ENCODE peak calls at places on chromosomes 16 and 17, in eight cellular contexts. One of them, this sample, is unnamed. For H3K27me3, the result is how much of the 10 kb centered on the place peaks cover.

GRCh38 chr16:27374794-27375499 is 27.0 kb upstream of the IL21R start:
- DNase-seq in lower lobe of right lung: peak
- DNase-seq in RWPE2: no peak
- DNase-seq in AG04450: peak
- DNase-seq in DND-41: peak
- DNase-seq in thoracic aorta: peak
- DNase-seq in GM23338: peak
- DNase-seq in tibial nerve: peak
- DNase-seq in this sample: peak

GRCh38 chr17:81869221-81870154 is 1.6 kb downstream of the ARHGDIA start:
- DNase-seq in GM23338: peak
- DNase-seq in thoracic aorta: no peak
- DNase-seq in tibial nerve: no peak
- DNase-seq in AG04450: no peak
- DNase-seq in DND-41: no peak
- DNase-seq in lower lobe of right lung: no peak
- DNase-seq in RWPE2: peak
- DNase-seq in this sample: no peak

GRCh38 chr17:31446195-31446967 is 54.9 kb downstream of the RAB11FIP4 start:
- DNase-seq in DND-41: no peak
- DNase-seq in thoracic aorta: no peak
- DNase-seq in GM23338: no peak
- DNase-seq in AG04450: no peak
- DNase-seq in tibial nerve: no peak
- DNase-seq in lower lobe of right lung: no peak
- DNase-seq in RWPE2: no peak
- DNase-seq in this sample: no peak

GRCh38 chr16:9695152-9695551 is 487.1 kb downstream of the GRIN2A start:
- DNase-seq in AG04450: no peak
- DNase-seq in thoracic aorta: no peak
- DNase-seq in lower lobe of right lung: no peak
- DNase-seq in DND-41: no peak
- DNase-seq in tibial nerve: no peak
- DNase-seq in RWPE2: no peak
- DNase-seq in GM23338: peak
- DNase-seq in this sample: no peak

GRCh38 chr17:59010026-59010425 is 96.7 kb downstream of the TRIM37 start:
- DNase-seq in DND-41: no peak
- DNase-seq in tibial nerve: no peak
- DNase-seq in lower lobe of right lung: no peak
- DNase-seq in AG04450: no peak
- DNase-seq in RWPE2: no peak
- DNase-seq in thoracic aorta: no peak
- DNase-seq in GM23338: no peak
- DNase-seq in this sample: no peak

GRCh38 chr16:86608301-86608747 is 30.0 kb downstream of the FOXL1 start:
- DNase-seq in DND-41: no peak
- DNase-seq in lower lobe of right lung: no peak
- DNase-seq in tibial nerve: no peak
- DNase-seq in thoracic aorta: no peak
- DNase-seq in RWPE2: no peak
- DNase-seq in GM23338: no peak
- DNase-seq in AG04450: no peak
- DNase-seq in this sample: no peak

GRCh38 chr16:46862555-46863447 is 21.4 kb upstream of the GPT2 start:
- DNase-seq in DND-41: no peak
- DNase-seq in AG04450: no peak
- DNase-seq in thoracic aorta: no peak
- DNase-seq in tibial nerve: no peak
- DNase-seq in GM23338: no peak
- DNase-seq in lower lobe of right lung: no peak
- DNase-seq in RWPE2: no peak
- DNase-seq in this sample: no peak

GRCh38 chr16:2587891-2588565 is 50.2 kb downstream of the PDPK1 start:
- DNase-seq in DND-41: no peak
- DNase-seq in thoracic aorta: no peak
- DNase-seq in RWPE2: peak
- DNase-seq in tibial nerve: no peak
- DNase-seq in GM23338: no peak
- DNase-seq in lower lobe of right lung: peak
- DNase-seq in AG04450: no peak
- DNase-seq in this sample: no peak

GRCh38 chr17:58301504-58302150 is 20.9 kb upstream of the MPO start:
- DNase-seq in GM23338: no peak
- DNase-seq in tibial nerve: no peak
- DNase-seq in thoracic aorta: no peak
- DNase-seq in RWPE2: peak
- DNase-seq in lower lobe of right lung: no peak
- DNase-seq in DND-41: peak
- DNase-seq in AG04450: no peak
- DNase-seq in this sample: no peak

GRCh38 chr17:8318010-8318409 is 8.0 kb downstream of the ARHGEF15 start:
- DNase-seq in GM23338: no peak
- DNase-seq in lower lobe of right lung: no peak
- DNase-seq in AG04450: no peak
- DNase-seq in tibial nerve: no peak
- DNase-seq in RWPE2: no peak
- DNase-seq in thoracic aorta: no peak
- DNase-seq in DND-41: no peak
- DNase-seq in this sample: no peak

GRCh38 chr17:8320990-8321389 is 10.9 kb downstream of the ARHGEF15 start:
- DNase-seq in AG04450: no peak
- DNase-seq in DND-41: no peak
- DNase-seq in lower lobe of right lung: no peak
- DNase-seq in tibial nerve: no peak
- DNase-seq in RWPE2: no peak
- DNase-seq in thoracic aorta: no peak
- DNase-seq in GM23338: peak
- DNase-seq in this sample: no peak

GRCh38 chr17:8315740-8316217 is 5.7 kb downstream of the ARHGEF15 start:
- DNase-seq in tibial nerve: no peak
- DNase-seq in GM23338: peak
- DNase-seq in RWPE2: no peak
- DNase-seq in thoracic aorta: no peak
- DNase-seq in AG04450: no peak
- DNase-seq in DND-41: no peak
- DNase-seq in lower lobe of right lung: no peak
- DNase-seq in this sample: no peak

GRCh38 chr17:8320262-8320661 is 10.2 kb downstream of the ARHGEF15 start:
- DNase-seq in DND-41: no peak
- DNase-seq in lower lobe of right lung: no peak
- DNase-seq in GM23338: no peak
- DNase-seq in tibial nerve: no peak
- DNase-seq in thoracic aorta: no peak
- DNase-seq in RWPE2: no peak
- DNase-seq in AG04450: no peak
- DNase-seq in this sample: no peak

DNA sequence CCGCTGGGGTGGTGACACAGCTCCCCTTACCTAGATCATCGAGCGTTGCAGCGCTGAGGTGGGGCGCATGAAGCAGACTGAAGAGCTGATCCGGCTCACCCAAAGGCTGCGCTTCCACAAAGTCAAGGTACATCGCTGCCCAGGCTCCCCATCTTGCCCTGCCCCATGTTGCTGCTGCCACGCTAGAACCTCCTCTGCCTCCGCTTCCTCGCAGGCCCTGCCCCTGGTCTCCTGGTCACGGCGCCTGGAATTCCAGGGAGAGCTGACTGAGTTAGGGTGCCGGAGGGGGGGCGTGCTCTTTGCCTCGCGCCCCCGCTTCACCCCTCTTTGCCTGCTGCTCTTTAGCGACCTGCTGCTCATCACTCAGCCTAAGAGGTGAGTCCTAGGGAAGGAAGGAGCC is 8.5 kb downstream of the ARHGEF15 start:
- DNase-seq in GM23338: peak
- DNase-seq in DND-41: no peak
- DNase-seq in lower lobe of right lung: no peak
- DNase-seq in tibial nerve: no peak
- DNase-seq in RWPE2: no peak
- DNase-seq in thoracic aorta: no peak
- DNase-seq in AG04450: no peak
- DNase-seq in this sample: no peak
- H3K27me3 ChIP-seq in GM23338: under half
- H3K27me3 ChIP-seq in DND-41: under half
- H3K27me3 ChIP-seq in lower lobe of right lung: under half
- H3K27me3 ChIP-seq in tibial nerve: under half
- H3K27me3 ChIP-seq in RWPE2: under half
- H3K27me3 ChIP-seq in thoracic aorta: under half
- H3K27me3 ChIP-seq in AG04450: half or more
- H3K27me3 ChIP-seq in this sample: under half

GRCh38 chr17:62987136-62987535 is 21.1 kb downstream of the TANC2 start:
- DNase-seq in tibial nerve: no peak
- DNase-seq in AG04450: no peak
- DNase-seq in GM23338: peak
- DNase-seq in RWPE2: no peak
- DNase-seq in lower lobe of right lung: no peak
- DNase-seq in DND-41: no peak
- DNase-seq in thoracic aorta: no peak
- DNase-seq in this sample: no peak
- TF ChIP-seq CTCF in tibial nerve: no peak
- TF ChIP-seq CTCF in AG04450: peak
- TF ChIP-seq CTCF in GM23338: peak
- TF ChIP-seq CTCF in RWPE2: peak
- TF ChIP-seq CTCF in lower lobe of right lung: no peak
- TF ChIP-seq CTCF in DND-41: peak
- TF ChIP-seq CTCF in thoracic aorta: no peak
- TF ChIP-seq CTCF in this sample: peak

GRCh38 chr16:11298143-11298900 is 17.2 kb upstream of the PRM1 start:
- DNase-seq in DND-41: peak
- DNase-seq in lower lobe of right lung: no peak
- DNase-seq in thoracic aorta: no peak
- DNase-seq in GM23338: no peak
- DNase-seq in AG04450: no peak
- DNase-seq in RWPE2: no peak
- DNase-seq in tibial nerve: no peak
- DNase-seq in this sample: no peak

GRCh38 chr16:11295672-11296071 is 14.5 kb upstream of the PRM1 start:
- DNase-seq in AG04450: no peak
- DNase-seq in GM23338: no peak
- DNase-seq in DND-41: no peak
- DNase-seq in lower lobe of right lung: no peak
- DNase-seq in thoracic aorta: no peak
- DNase-seq in RWPE2: no peak
- DNase-seq in tibial nerve: no peak
- DNase-seq in this sample: no peak

GRCh38 chr16:11296351-11296705 is 15.2 kb upstream of the PRM1 start:
- DNase-seq in thoracic aorta: no peak
- DNase-seq in tibial nerve: no peak
- DNase-seq in lower lobe of right lung: no peak
- DNase-seq in AG04450: no peak
- DNase-seq in GM23338: no peak
- DNase-seq in DND-41: no peak
- DNase-seq in RWPE2: no peak
- DNase-seq in this sample: no peak

GRCh38 chr16:11297492-11298142 is 16.5 kb upstream of the PRM1 start:
- DNase-seq in DND-41: peak
- DNase-seq in GM23338: peak
- DNase-seq in RWPE2: no peak
- DNase-seq in thoracic aorta: peak
- DNase-seq in AG04450: peak
- DNase-seq in lower lobe of right lung: peak
- DNase-seq in tibial nerve: peak
- DNase-seq in this sample: no peak

GRCh38 chr16:11296706-11297491 is 15.8 kb upstream of the PRM1 start:
- DNase-seq in AG04450: no peak
- DNase-seq in RWPE2: no peak
- DNase-seq in GM23338: no peak
- DNase-seq in lower lobe of right lung: no peak
- DNase-seq in thoracic aorta: no peak
- DNase-seq in DND-41: peak
- DNase-seq in tibial nerve: no peak
- DNase-seq in this sample: no peak
- H3K4me3 ChIP-seq in AG04450: no peak
- H3K4me3 ChIP-seq in RWPE2: no peak
- H3K4me3 ChIP-seq in GM23338: no peak
- H3K4me3 ChIP-seq in lower lobe of right lung: peak
- H3K4me3 ChIP-seq in thoracic aorta: peak
- H3K4me3 ChIP-seq in DND-41: peak
- H3K4me3 ChIP-seq in tibial nerve: peak
- H3K4me3 ChIP-seq in this sample: no peak

GRCh38 chr16:17076818-17077498 is 393.8 kb downstream of the XYLT1 start:
- DNase-seq in AG04450: no peak
- DNase-seq in thoracic aorta: no peak
- DNase-seq in tibial nerve: no peak
- DNase-seq in DND-41: no peak
- DNase-seq in GM23338: no peak
- DNase-seq in RWPE2: no peak
- DNase-seq in lower lobe of right lung: no peak
- DNase-seq in this sample: no peak
- H3K27me3 ChIP-seq in AG04450: under half
- H3K27me3 ChIP-seq in thoracic aorta: under half
- H3K27me3 ChIP-seq in tibial nerve: under half
- H3K27me3 ChIP-seq in DND-41: under half
- H3K27me3 ChIP-seq in GM23338: under half
- H3K27me3 ChIP-seq in RWPE2: under half
- H3K27me3 ChIP-seq in lower lobe of right lung: under half
- H3K27me3 ChIP-seq in this sample: under half

GRCh38 chr17:78925234-78925633 is at the start of gene TIMP2:
- DNase-seq in thoracic aorta: peak
- DNase-seq in GM23338: peak
- DNase-seq in AG04450: peak
- DNase-seq in lower lobe of right lung: peak
- DNase-seq in tibial nerve: peak
- DNase-seq in RWPE2: no peak
- DNase-seq in DND-41: peak
- DNase-seq in this sample: no peak
- TF ChIP-seq CTCF in thoracic aorta: peak
- TF ChIP-seq CTCF in GM23338: no peak
- TF ChIP-seq CTCF in AG04450: no peak
- TF ChIP-seq CTCF in lower lobe of right lung: peak
- TF ChIP-seq CTCF in tibial nerve: peak
- TF ChIP-seq CTCF in RWPE2: no peak
- TF ChIP-seq CTCF in DND-41: peak
- TF ChIP-seq CTCF in this sample: peak

DNA sequence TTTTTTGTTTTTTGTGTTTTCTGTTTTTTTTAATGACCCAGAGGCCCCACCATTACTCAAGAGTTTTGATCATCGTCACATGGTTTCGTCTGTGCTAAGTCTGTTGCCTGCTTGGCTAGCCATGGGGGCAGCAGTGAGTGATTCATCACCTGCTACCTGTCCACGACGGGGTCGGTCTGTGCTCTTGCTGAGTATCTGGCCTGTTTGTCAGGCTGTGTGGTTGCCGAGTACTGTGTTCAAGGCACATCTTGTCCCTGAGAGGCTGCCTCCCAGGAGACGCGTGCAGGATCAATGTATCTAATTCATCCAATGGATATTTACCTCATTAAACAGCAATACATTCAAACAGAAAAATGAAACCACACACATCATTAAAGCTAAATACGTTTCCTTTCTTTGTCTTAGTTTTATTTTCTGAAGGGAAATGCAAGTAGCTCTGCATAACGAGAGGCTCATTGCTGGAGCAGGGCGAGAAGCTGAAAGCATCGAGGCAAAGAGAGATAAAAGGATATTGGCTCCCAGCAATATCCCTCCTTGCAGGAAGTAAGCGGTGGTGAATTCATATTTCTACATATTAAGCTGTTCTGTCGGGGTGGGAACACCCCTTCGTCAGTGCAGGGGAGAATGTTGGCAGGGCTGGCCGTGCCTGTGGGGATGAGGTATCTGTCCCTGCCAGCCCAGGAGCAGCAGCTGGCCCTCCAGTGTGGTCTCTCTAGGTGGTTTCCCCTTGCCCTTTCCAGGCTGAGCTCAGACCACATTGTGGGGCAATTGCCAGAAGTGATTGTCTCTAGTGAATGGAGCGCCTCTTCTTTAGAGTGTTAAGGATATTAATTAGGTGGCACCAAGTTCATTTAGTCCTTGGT is 166.2 kb upstream of the ASIC2 start:
- DNase-seq in AG04450: no peak
- DNase-seq in RWPE2: no peak
- DNase-seq in thoracic aorta: no peak
- DNase-seq in DND-41: no peak
- DNase-seq in GM23338: peak
- DNase-seq in lower lobe of right lung: no peak
- DNase-seq in tibial nerve: no peak
- DNase-seq in this sample: no peak
- H3K4me3 ChIP-seq in AG04450: no peak
- H3K4me3 ChIP-seq in RWPE2: no peak
- H3K4me3 ChIP-seq in thoracic aorta: no peak
- H3K4me3 ChIP-seq in DND-41: no peak
- H3K4me3 ChIP-seq in GM23338: no peak
- H3K4me3 ChIP-seq in lower lobe of right lung: no peak
- H3K4me3 ChIP-seq in tibial nerve: no peak
- H3K4me3 ChIP-seq in this sample: no peak